ENCODE peak calls at places on chromosomes 13 and 19, in nine cellular contexts. One of them, this sample, is unnamed.

GRCh38 chr19:17255150-17255621 is 9.4 kb downstream of the USHBP1 start:
- DNase-seq in transverse colon: no peak
- DNase-seq in thoracic aorta: no peak
- DNase-seq in GM23248: no peak
- DNase-seq in gastrocnemius medialis: no peak
- DNase-seq in ascending aorta: no peak
- DNase-seq in tibial artery: no peak
- DNase-seq in small intestine: peak
- DNase-seq in CD8-positive, alpha-beta memory T cell: no peak
- DNase-seq in this sample: peak

GRCh38 chr19:32296694-32297093 is 48.7 kb upstream of the ZNF507 start:
- DNase-seq in transverse colon: no peak
- DNase-seq in thoracic aorta: no peak
- DNase-seq in GM23248: no peak
- DNase-seq in gastrocnemius medialis: no peak
- DNase-seq in ascending aorta: no peak
- DNase-seq in tibial artery: no peak
- DNase-seq in small intestine: peak
- DNase-seq in CD8-positive, alpha-beta memory T cell: no peak
- DNase-seq in this sample: no peak

GRCh38 chr19:53094749-53095575 is 8.3 kb downstream of the ZNF160 start:
- DNase-seq in transverse colon: no peak
- DNase-seq in thoracic aorta: no peak
- DNase-seq in GM23248: no peak
- DNase-seq in gastrocnemius medialis: no peak
- DNase-seq in ascending aorta: no peak
- DNase-seq in tibial artery: no peak
- DNase-seq in small intestine: no peak
- DNase-seq in CD8-positive, alpha-beta memory T cell: no peak
- DNase-seq in this sample: no peak

GRCh38 chr13:83499286-83499685 is 383.0 kb downstream of the SLITRK1 start:
- DNase-seq in transverse colon: no peak
- DNase-seq in thoracic aorta: no peak
- DNase-seq in GM23248: peak
- DNase-seq in gastrocnemius medialis: no peak
- DNase-seq in ascending aorta: no peak
- DNase-seq in tibial artery: no peak
- DNase-seq in small intestine: no peak
- DNase-seq in CD8-positive, alpha-beta memory T cell: no peak
- DNase-seq in this sample: no peak

GRCh38 chr19:50817941-50818858 is 5.4 kb downstream of the KLK1 start:
- DNase-seq in transverse colon: peak
- DNase-seq in thoracic aorta: no peak
- DNase-seq in GM23248: peak
- DNase-seq in gastrocnemius medialis: no peak
- DNase-seq in ascending aorta: no peak
- DNase-seq in tibial artery: no peak
- DNase-seq in small intestine: peak
- DNase-seq in CD8-positive, alpha-beta memory T cell: no peak
- DNase-seq in this sample: peak

GRCh38 chr13:87798536-87798935 is 127.4 kb downstream of the SLITRK5 start:
- DNase-seq in transverse colon: no peak
- DNase-seq in thoracic aorta: no peak
- DNase-seq in GM23248: no peak
- DNase-seq in gastrocnemius medialis: no peak
- DNase-seq in ascending aorta: no peak
- DNase-seq in tibial artery: no peak
- DNase-seq in small intestine: no peak
- DNase-seq in CD8-positive, alpha-beta memory T cell: no peak
- DNase-seq in this sample: no peak

GRCh38 chr19:11387154-11388034 is 3.3 kb upstream of the EPOR start:
- DNase-seq in transverse colon: no peak
- DNase-seq in thoracic aorta: no peak
- DNase-seq in GM23248: no peak
- DNase-seq in gastrocnemius medialis: no peak
- DNase-seq in ascending aorta: no peak
- DNase-seq in tibial artery: no peak
- DNase-seq in small intestine: no peak
- DNase-seq in CD8-positive, alpha-beta memory T cell: no peak
- DNase-seq in this sample: no peak

GRCh38 chr13:45823583-45823982 is 28.0 kb downstream of the SIAH3 start:
- DNase-seq in transverse colon: no peak
- DNase-seq in thoracic aorta: no peak
- DNase-seq in GM23248: no peak
- DNase-seq in gastrocnemius medialis: no peak
- DNase-seq in ascending aorta: peak
- DNase-seq in tibial artery: no peak
- DNase-seq in small intestine: peak
- DNase-seq in CD8-positive, alpha-beta memory T cell: no peak
- DNase-seq in this sample: no peak

GRCh38 chr19:31353826-31354225 is 4.6 kb upstream of the TSHZ3 start:
- DNase-seq in transverse colon: no peak
- DNase-seq in thoracic aorta: no peak
- DNase-seq in GM23248: no peak
- DNase-seq in gastrocnemius medialis: no peak
- DNase-seq in ascending aorta: no peak
- DNase-seq in tibial artery: no peak
- DNase-seq in small intestine: no peak
- DNase-seq in CD8-positive, alpha-beta memory T cell: no peak
- DNase-seq in this sample: peak

GRCh38 chr19:50639121-50640112 is at the start of gene SYT3:
- DNase-seq in transverse colon: peak
- DNase-seq in thoracic aorta: no peak
- DNase-seq in GM23248: peak
- DNase-seq in gastrocnemius medialis: no peak
- DNase-seq in ascending aorta: no peak
- DNase-seq in tibial artery: no peak
- DNase-seq in small intestine: no peak
- DNase-seq in CD8-positive, alpha-beta memory T cell: no peak
- DNase-seq in this sample: peak

GRCh38 chr13:110396476-110396875 is 89.4 kb downstream of the COL4A2 start:
- DNase-seq in transverse colon: no peak
- DNase-seq in thoracic aorta: no peak
- DNase-seq in GM23248: no peak
- DNase-seq in gastrocnemius medialis: no peak
- DNase-seq in ascending aorta: no peak
- DNase-seq in tibial artery: no peak
- DNase-seq in small intestine: no peak
- DNase-seq in CD8-positive, alpha-beta memory T cell: no peak
- DNase-seq in this sample: no peak

GRCh38 chr13:97004096-97004876 is 10.0 kb upstream of the OXGR1 start:
- DNase-seq in transverse colon: no peak
- DNase-seq in thoracic aorta: no peak
- DNase-seq in GM23248: peak
- DNase-seq in gastrocnemius medialis: no peak
- DNase-seq in ascending aorta: no peak
- DNase-seq in tibial artery: no peak
- DNase-seq in small intestine: no peak
- DNase-seq in CD8-positive, alpha-beta memory T cell: no peak
- DNase-seq in this sample: no peak

GRCh38 chr13:32267836-32268439 is 47.2 kb downstream of the ZAR1L start:
- DNase-seq in transverse colon: peak
- DNase-seq in thoracic aorta: no peak
- DNase-seq in GM23248: no peak
- DNase-seq in gastrocnemius medialis: no peak
- DNase-seq in ascending aorta: no peak
- DNase-seq in tibial artery: no peak
- DNase-seq in small intestine: peak
- DNase-seq in CD8-positive, alpha-beta memory T cell: peak
- DNase-seq in this sample: peak

GRCh38 chr19:39828015-39828633 is 5.8 kb downstream of the DYRK1B start:
- DNase-seq in transverse colon: peak
- DNase-seq in thoracic aorta: no peak
- DNase-seq in GM23248: no peak
- DNase-seq in gastrocnemius medialis: no peak
- DNase-seq in ascending aorta: no peak
- DNase-seq in tibial artery: no peak
- DNase-seq in small intestine: no peak
- DNase-seq in CD8-positive, alpha-beta memory T cell: peak
- DNase-seq in this sample: no peak

GRCh38 chr13:104949840-104950805 is 1585.3 kb downstream of the EFNB2 start:
- DNase-seq in transverse colon: no peak
- DNase-seq in thoracic aorta: no peak
- DNase-seq in GM23248: no peak
- DNase-seq in gastrocnemius medialis: no peak
- DNase-seq in ascending aorta: no peak
- DNase-seq in tibial artery: no peak
- DNase-seq in small intestine: peak
- DNase-seq in CD8-positive, alpha-beta memory T cell: no peak
- DNase-seq in this sample: no peak

GRCh38 chr19:10593820-10594637 is 6.9 kb upstream of the AP1M2 start:
- DNase-seq in transverse colon: peak
- DNase-seq in thoracic aorta: no peak
- DNase-seq in GM23248: no peak
- DNase-seq in gastrocnemius medialis: peak
- DNase-seq in ascending aorta: no peak
- DNase-seq in tibial artery: peak
- DNase-seq in small intestine: no peak
- DNase-seq in CD8-positive, alpha-beta memory T cell: no peak
- DNase-seq in this sample: peak

GRCh38 chr13:50025446-50025845 is 10.2 kb downstream of the KCNRG start:
- DNase-seq in transverse colon: no peak
- DNase-seq in thoracic aorta: no peak
- DNase-seq in GM23248: no peak
- DNase-seq in gastrocnemius medialis: no peak
- DNase-seq in ascending aorta: no peak
- DNase-seq in tibial artery: no peak
- DNase-seq in small intestine: no peak
- DNase-seq in CD8-positive, alpha-beta memory T cell: no peak
- DNase-seq in this sample: no peak

GRCh38 chr13:49219647-49220034 is 497 bp upstream of the MLNR start:
- DNase-seq in transverse colon: peak
- DNase-seq in thoracic aorta: no peak
- DNase-seq in GM23248: no peak
- DNase-seq in gastrocnemius medialis: no peak
- DNase-seq in ascending aorta: no peak
- DNase-seq in tibial artery: no peak
- DNase-seq in small intestine: no peak
- DNase-seq in CD8-positive, alpha-beta memory T cell: no peak
- DNase-seq in this sample: no peak

GRCh38 chr19:54462072-54462712 is 1.4 kb downstream of the LENG9 start:
- DNase-seq in transverse colon: peak
- DNase-seq in thoracic aorta: no peak
- DNase-seq in GM23248: peak
- DNase-seq in gastrocnemius medialis: no peak
- DNase-seq in ascending aorta: peak
- DNase-seq in tibial artery: no peak
- DNase-seq in small intestine: peak
- DNase-seq in CD8-positive, alpha-beta memory T cell: no peak
- DNase-seq in this sample: peak
- H3K27ac ChIP-seq in transverse colon: peak
- H3K27ac ChIP-seq in thoracic aorta: peak
- H3K27ac ChIP-seq in GM23248: peak
- H3K27ac ChIP-seq in gastrocnemius medialis: peak
- H3K27ac ChIP-seq in ascending aorta: peak
- H3K27ac ChIP-seq in tibial artery: peak
- H3K27ac ChIP-seq in small intestine: peak
- H3K27ac ChIP-seq in CD8-positive, alpha-beta memory T cell: peak
- H3K27ac ChIP-seq in this sample: peak

GRCh38 chr19:14582894-14583340 is at the start of gene CLEC17A:
- DNase-seq in transverse colon: no peak
- DNase-seq in thoracic aorta: no peak
- DNase-seq in GM23248: no peak
- DNase-seq in gastrocnemius medialis: no peak
- DNase-seq in ascending aorta: no peak
- DNase-seq in tibial artery: no peak
- DNase-seq in small intestine: no peak
- DNase-seq in CD8-positive, alpha-beta memory T cell: no peak
- DNase-seq in this sample: no peak
- H3K4me3 ChIP-seq in transverse colon: no peak
- H3K4me3 ChIP-seq in thoracic aorta: no peak
- H3K4me3 ChIP-seq in GM23248: no peak
- H3K4me3 ChIP-seq in gastrocnemius medialis: no peak
- H3K4me3 ChIP-seq in ascending aorta: no peak
- H3K4me3 ChIP-seq in tibial artery: no peak
- H3K4me3 ChIP-seq in small intestine: no peak
- H3K4me3 ChIP-seq in CD8-positive, alpha-beta memory T cell: no peak
- H3K4me3 ChIP-seq in this sample: no peak

DNA sequence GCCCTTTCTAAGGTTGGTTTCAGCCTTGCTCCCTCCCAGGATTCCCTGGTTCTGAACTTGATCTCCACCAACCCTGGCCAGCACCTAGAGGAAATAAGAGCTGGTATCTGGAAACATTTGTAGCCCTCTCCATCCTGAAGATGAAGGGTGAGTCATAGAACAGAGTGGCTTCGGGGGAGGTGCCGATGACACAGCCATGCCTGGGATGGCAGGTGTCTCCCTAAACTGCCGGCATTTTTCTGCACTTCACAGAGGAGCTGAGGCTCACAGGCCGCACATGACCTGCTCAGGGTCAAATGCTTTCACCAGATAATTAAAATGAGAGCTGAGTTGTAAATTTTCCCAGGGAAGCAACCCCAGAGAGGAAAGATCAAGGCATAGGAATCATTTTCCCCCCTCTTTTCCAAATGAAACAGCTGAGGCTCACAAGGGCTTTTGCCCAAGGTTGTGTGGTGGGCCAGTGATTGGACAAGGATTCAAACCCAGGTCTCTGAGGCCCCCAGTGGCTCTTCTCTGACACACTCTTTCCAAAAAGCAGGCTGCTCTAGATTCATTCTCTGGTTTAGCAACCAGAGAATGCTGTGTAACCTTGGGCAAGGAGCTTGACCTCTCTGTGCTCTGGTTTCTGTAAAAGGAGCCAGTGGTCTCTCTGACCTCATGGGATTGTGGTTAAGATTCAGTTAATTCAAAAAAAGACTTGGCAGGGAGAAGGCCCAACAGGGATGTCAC is 1.2 kb upstream of the SLC25A42 start:
- DNase-seq in transverse colon: no peak
- DNase-seq in thoracic aorta: no peak
- DNase-seq in GM23248: peak
- DNase-seq in gastrocnemius medialis: peak
- DNase-seq in ascending aorta: no peak
- DNase-seq in tibial artery: no peak
- DNase-seq in small intestine: no peak
- DNase-seq in CD8-positive, alpha-beta memory T cell: no peak
- DNase-seq in this sample: no peak
- H3K27ac ChIP-seq in transverse colon: peak
- H3K27ac ChIP-seq in thoracic aorta: peak
- H3K27ac ChIP-seq in GM23248: no peak
- H3K27ac ChIP-seq in gastrocnemius medialis: peak
- H3K27ac ChIP-seq in ascending aorta: peak
- H3K27ac ChIP-seq in tibial artery: peak
- H3K27ac ChIP-seq in small intestine: peak
- H3K27ac ChIP-seq in CD8-positive, alpha-beta memory T cell: peak
- H3K27ac ChIP-seq in this sample: peak

DNA sequence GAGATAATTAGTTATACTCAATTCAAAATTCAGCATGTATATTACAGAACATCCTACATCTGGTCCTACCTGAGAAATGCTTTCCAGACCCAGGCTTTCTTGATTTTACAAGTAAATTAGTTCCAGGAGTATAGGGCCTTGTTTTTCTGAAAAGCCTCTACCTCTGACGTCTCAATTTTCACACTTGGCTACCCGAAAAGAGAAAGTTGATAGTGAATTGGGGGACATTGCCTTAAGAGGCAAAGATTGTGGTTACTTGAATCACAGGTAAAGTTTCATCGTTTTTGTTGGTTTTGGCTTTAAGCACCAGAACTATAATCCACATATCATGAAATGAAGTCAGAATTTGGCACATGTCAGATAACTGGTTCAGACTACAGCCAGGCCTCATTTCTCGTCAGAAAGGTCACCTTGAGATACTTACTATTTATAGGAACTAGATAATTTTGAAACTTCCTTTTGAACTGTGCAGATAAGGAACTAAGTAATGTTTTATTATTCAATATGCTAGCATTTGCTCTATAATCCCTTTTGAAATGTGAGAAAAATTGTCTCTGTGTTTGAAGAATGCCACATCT is 30.8 kb downstream of the FAM124A start:
- DNase-seq in transverse colon: no peak
- DNase-seq in thoracic aorta: no peak
- DNase-seq in GM23248: no peak
- DNase-seq in gastrocnemius medialis: no peak
- DNase-seq in ascending aorta: no peak
- DNase-seq in tibial artery: no peak
- DNase-seq in small intestine: no peak
- DNase-seq in CD8-positive, alpha-beta memory T cell: no peak
- DNase-seq in this sample: peak
- H3K4me3 ChIP-seq in transverse colon: no peak
- H3K4me3 ChIP-seq in thoracic aorta: no peak
- H3K4me3 ChIP-seq in GM23248: no peak
- H3K4me3 ChIP-seq in gastrocnemius medialis: no peak
- H3K4me3 ChIP-seq in ascending aorta: no peak
- H3K4me3 ChIP-seq in tibial artery: no peak
- H3K4me3 ChIP-seq in small intestine: no peak
- H3K4me3 ChIP-seq in CD8-positive, alpha-beta memory T cell: no peak
- H3K4me3 ChIP-seq in this sample: no peak